ENCODE peak calls at places on chromosomes 3 and 15, in six cellular contexts. One of them, this sample, is unnamed.

GRCh38 chr3:25563601-25564000 is 101.1 kb downstream of the TOP2B start:
- DNase-seq in PC-9: no peak
- DNase-seq in RWPE1: no peak
- DNase-seq in A673: no peak
- DNase-seq in left ventricle myocardium inferior: no peak
- DNase-seq in psoas muscle: no peak
- DNase-seq in this sample: no peak

GRCh38 chr15:53836618-53837017 is 77.2 kb upstream of the WDR72 start:
- DNase-seq in PC-9: no peak
- DNase-seq in RWPE1: no peak
- DNase-seq in A673: no peak
- DNase-seq in left ventricle myocardium inferior: no peak
- DNase-seq in psoas muscle: no peak
- DNase-seq in this sample: no peak

GRCh38 chr3:169344465-169344864 is 319.0 kb downstream of the MECOM start:
- DNase-seq in PC-9: peak; percentile 55
- DNase-seq in RWPE1: peak; percentile 34
- DNase-seq in A673: no peak
- DNase-seq in left ventricle myocardium inferior: no peak
- DNase-seq in psoas muscle: no peak
- DNase-seq in this sample: no peak

GRCh38 chr3:79835701-79836100 is 67.9 kb upstream of the ROBO1 start:
- DNase-seq in PC-9: no peak
- DNase-seq in RWPE1: no peak
- DNase-seq in A673: no peak
- DNase-seq in left ventricle myocardium inferior: no peak
- DNase-seq in psoas muscle: no peak
- DNase-seq in this sample: no peak

GRCh38 chr15:51341366-51342248 is at the start of gene GLDN:
- DNase-seq in PC-9: no peak
- DNase-seq in RWPE1: no peak
- DNase-seq in A673: no peak
- DNase-seq in left ventricle myocardium inferior: peak; percentile 58
- DNase-seq in psoas muscle: peak; percentile 80
- DNase-seq in this sample: peak; percentile 77

GRCh38 chr15:41806291-41807181 is 21.4 kb upstream of the JMJD7 start:
- DNase-seq in PC-9: no peak
- DNase-seq in RWPE1: peak; percentile 98
- DNase-seq in A673: no peak
- DNase-seq in left ventricle myocardium inferior: peak; percentile 34
- DNase-seq in psoas muscle: no peak
- DNase-seq in this sample: no peak

GRCh38 chr3:66259721-66260255 is 39.0 kb downstream of the SLC25A26 start:
- DNase-seq in PC-9: no peak
- DNase-seq in RWPE1: no peak
- DNase-seq in A673: no peak
- DNase-seq in left ventricle myocardium inferior: no peak
- DNase-seq in psoas muscle: no peak
- DNase-seq in this sample: no peak

GRCh38 chr15:92101706-92102434 is 248.4 kb downstream of the SLCO3A1 start:
- DNase-seq in PC-9: no peak
- DNase-seq in RWPE1: no peak
- DNase-seq in A673: no peak
- DNase-seq in left ventricle myocardium inferior: no peak
- DNase-seq in psoas muscle: no peak
- DNase-seq in this sample: no peak

GRCh38 chr15:89052474-89052873 is 35.8 kb upstream of the ABHD2 start:
- DNase-seq in PC-9: no peak
- DNase-seq in RWPE1: no peak
- DNase-seq in A673: no peak
- DNase-seq in left ventricle myocardium inferior: no peak
- DNase-seq in psoas muscle: no peak
- DNase-seq in this sample: no peak

GRCh38 chr3:13013994-13014754 is 59.1 kb downstream of the IQSEC1 start:
- DNase-seq in PC-9: no peak
- DNase-seq in RWPE1: no peak
- DNase-seq in A673: no peak
- DNase-seq in left ventricle myocardium inferior: no peak
- DNase-seq in psoas muscle: no peak
- DNase-seq in this sample: peak; percentile 69

GRCh38 chr3:10835406-10835805 is 19.4 kb downstream of the SLC6A11 start:
- DNase-seq in PC-9: no peak
- DNase-seq in RWPE1: no peak
- DNase-seq in A673: no peak
- DNase-seq in left ventricle myocardium inferior: no peak
- DNase-seq in psoas muscle: no peak
- DNase-seq in this sample: no peak

GRCh38 chr3:123084738-123085237 is 18.0 kb downstream of the PDIA5 start:
- DNase-seq in PC-9: no peak
- DNase-seq in RWPE1: no peak
- DNase-seq in A673: no peak
- DNase-seq in left ventricle myocardium inferior: no peak
- DNase-seq in psoas muscle: no peak
- DNase-seq in this sample: no peak

GRCh38 chr3:185820973-185821758 is 3.7 kb downstream of the IGF2BP2 start:
- DNase-seq in PC-9: peak; percentile 96
- DNase-seq in RWPE1: peak; percentile 74
- DNase-seq in A673: peak; percentile 81
- DNase-seq in left ventricle myocardium inferior: no peak
- DNase-seq in psoas muscle: no peak
- DNase-seq in this sample: no peak

GRCh38 chr3:78927787-78928186 is 840.0 kb downstream of the ROBO1 start:
- DNase-seq in PC-9: no peak
- DNase-seq in RWPE1: no peak
- DNase-seq in A673: no peak
- DNase-seq in left ventricle myocardium inferior: no peak
- DNase-seq in psoas muscle: no peak
- DNase-seq in this sample: no peak

GRCh38 chr3:52090131-52090548 is 33.8 kb upstream of the DUSP7 start:
- DNase-seq in PC-9: no peak
- DNase-seq in RWPE1: peak; percentile 41
- DNase-seq in A673: peak; percentile 35
- DNase-seq in left ventricle myocardium inferior: no peak
- DNase-seq in psoas muscle: peak; percentile 67
- DNase-seq in this sample: peak; percentile 84

GRCh38 chr3:154571827-154572226 is 141.8 kb upstream of the GPR149 start:
- DNase-seq in PC-9: no peak
- DNase-seq in RWPE1: no peak
- DNase-seq in A673: peak; percentile 8
- DNase-seq in left ventricle myocardium inferior: no peak
- DNase-seq in psoas muscle: no peak
- DNase-seq in this sample: no peak
- H3K27ac ChIP-seq in PC-9: no peak overlapping the region
- H3K27ac ChIP-seq in RWPE1: no peak overlapping the region
- H3K27ac ChIP-seq in A673: no peak overlapping the region
- H3K27ac ChIP-seq in left ventricle myocardium inferior: no peak overlapping the region
- H3K27ac ChIP-seq in psoas muscle: no peak overlapping the region
- H3K27ac ChIP-seq in this sample: no peak overlapping the region

GRCh38 chr3:64943861-64944260 is 256.1 kb upstream of the ADAMTS9 start:
- DNase-seq in PC-9: no peak
- DNase-seq in RWPE1: no peak
- DNase-seq in A673: no peak
- DNase-seq in left ventricle myocardium inferior: no peak
- DNase-seq in psoas muscle: no peak
- DNase-seq in this sample: no peak
- H3K27ac ChIP-seq in PC-9: no peak overlapping the region
- H3K27ac ChIP-seq in RWPE1: no peak overlapping the region
- H3K27ac ChIP-seq in A673: no peak overlapping the region
- H3K27ac ChIP-seq in left ventricle myocardium inferior: peak overlapping the region; percentile 78
- H3K27ac ChIP-seq in psoas muscle: peak overlapping the region; percentile 46
- H3K27ac ChIP-seq in this sample: peak overlapping the region; percentile 45

GRCh38 chr3:154795046-154795445 is 285.1 kb upstream of the MME start:
- DNase-seq in PC-9: no peak
- DNase-seq in RWPE1: no peak
- DNase-seq in A673: no peak
- DNase-seq in left ventricle myocardium inferior: no peak
- DNase-seq in psoas muscle: no peak
- DNase-seq in this sample: no peak
- H3K27ac ChIP-seq in PC-9: no peak overlapping the region
- H3K27ac ChIP-seq in RWPE1: no peak overlapping the region
- H3K27ac ChIP-seq in A673: no peak overlapping the region
- H3K27ac ChIP-seq in left ventricle myocardium inferior: no peak overlapping the region
- H3K27ac ChIP-seq in psoas muscle: no peak overlapping the region
- H3K27ac ChIP-seq in this sample: no peak overlapping the region

GRCh38 chr3:177104299-177104992 is 92.8 kb downstream of the TBL1XR1 start:
- DNase-seq in PC-9: no peak
- DNase-seq in RWPE1: no peak
- DNase-seq in A673: no peak
- DNase-seq in left ventricle myocardium inferior: no peak
- DNase-seq in psoas muscle: no peak
- DNase-seq in this sample: no peak
- H3K27ac ChIP-seq in PC-9: no peak overlapping the region
- H3K27ac ChIP-seq in RWPE1: no peak overlapping the region
- H3K27ac ChIP-seq in A673: no peak overlapping the region
- H3K27ac ChIP-seq in left ventricle myocardium inferior: no peak overlapping the region
- H3K27ac ChIP-seq in psoas muscle: no peak overlapping the region
- H3K27ac ChIP-seq in this sample: no peak overlapping the region

DNA sequence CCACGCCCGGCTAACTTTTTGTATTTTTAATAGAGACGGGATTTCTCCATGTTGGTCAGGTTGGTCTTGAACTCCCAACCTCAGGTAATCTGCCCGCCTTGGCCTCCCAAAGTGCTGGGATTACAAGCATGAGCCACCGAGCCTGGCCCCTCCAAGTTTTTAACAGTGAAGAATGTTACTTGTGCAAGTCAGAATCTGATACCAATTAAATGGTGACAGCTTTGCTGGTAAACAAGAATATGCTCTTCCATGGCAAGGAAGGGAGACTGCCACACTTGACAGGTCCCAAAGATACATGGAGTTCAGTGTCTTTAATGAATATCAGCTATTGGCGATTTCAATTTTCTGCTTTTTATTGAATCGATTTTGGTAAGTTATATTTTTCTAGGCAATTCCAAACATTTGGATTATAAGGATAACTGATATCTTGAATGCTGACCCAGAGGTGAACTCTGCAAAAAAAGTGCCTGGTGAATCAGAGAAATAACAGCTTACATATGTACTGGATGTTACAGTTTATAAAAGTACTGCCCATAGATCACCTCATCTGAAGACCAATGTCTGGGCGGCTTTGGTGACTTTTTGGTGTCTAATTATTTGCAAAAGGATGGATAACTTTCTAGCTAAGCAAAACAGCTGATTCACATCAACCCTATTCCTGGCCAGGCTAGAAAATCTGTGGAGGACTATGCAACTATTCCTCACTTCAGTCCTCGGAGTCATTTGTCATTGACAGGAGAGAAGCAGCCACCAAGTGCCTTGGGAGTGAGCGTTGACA is 1.2 kb downstream of the PARP16 start:
- DNase-seq in PC-9: no peak
- DNase-seq in RWPE1: no peak
- DNase-seq in A673: no peak
- DNase-seq in left ventricle myocardium inferior: no peak
- DNase-seq in psoas muscle: no peak
- DNase-seq in this sample: no peak
- H3K27ac ChIP-seq in PC-9: no peak overlapping the region
- H3K27ac ChIP-seq in RWPE1: peak overlapping the region; percentile 91
- H3K27ac ChIP-seq in A673: peak overlapping the region; percentile 71
- H3K27ac ChIP-seq in left ventricle myocardium inferior: peak overlapping the region; percentile 96
- H3K27ac ChIP-seq in psoas muscle: peak overlapping the region; percentile 95
- H3K27ac ChIP-seq in this sample: no peak overlapping the region

DNA sequence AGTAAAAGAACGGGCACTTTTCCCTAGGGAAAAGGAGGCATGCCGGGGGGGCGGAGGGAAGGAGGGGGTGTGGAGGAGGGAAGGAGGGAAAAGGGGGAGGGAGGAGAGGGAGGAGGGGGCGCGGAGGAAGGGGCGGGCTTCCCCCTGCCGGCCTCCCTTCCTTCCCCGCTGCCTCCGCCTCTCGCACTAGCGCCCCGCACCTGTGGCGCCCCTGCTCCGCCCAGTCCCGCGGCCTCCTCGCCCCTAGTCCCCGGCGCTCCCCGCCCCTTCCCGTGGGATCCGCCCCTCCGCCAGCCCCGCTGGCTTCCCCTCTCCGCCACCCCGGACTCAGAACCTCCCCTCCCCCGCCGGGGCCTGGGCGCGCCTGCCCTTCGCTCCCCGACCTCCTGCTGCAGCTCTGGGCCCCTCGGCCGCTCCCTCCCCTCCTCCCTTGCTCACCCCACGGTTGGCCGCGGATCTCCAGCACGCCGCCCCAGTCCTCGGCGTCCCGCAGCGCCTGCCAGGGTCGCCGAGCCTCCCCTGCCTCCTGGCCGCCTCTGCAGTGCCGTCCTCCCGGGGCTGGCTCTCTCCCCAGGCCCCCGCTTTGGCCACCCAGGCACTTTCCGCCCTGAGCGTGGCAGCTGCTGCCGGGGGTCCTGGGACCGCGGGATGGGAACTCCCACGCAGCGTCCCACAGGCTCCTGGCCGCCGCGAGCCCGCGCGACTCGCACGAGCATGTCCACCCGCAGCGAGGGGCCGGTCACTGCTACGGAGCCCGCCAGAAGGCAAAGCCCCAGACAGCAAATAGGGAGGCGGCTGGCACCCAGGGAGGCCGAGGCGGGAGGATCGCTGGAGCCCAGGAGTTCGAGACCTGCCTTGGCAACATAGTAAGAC is 147.4 kb downstream of the TJP1 start:
- DNase-seq in PC-9: no peak
- DNase-seq in RWPE1: peak; percentile 45
- DNase-seq in A673: peak; percentile 57
- DNase-seq in left ventricle myocardium inferior: peak; percentile 46
- DNase-seq in psoas muscle: no peak
- DNase-seq in this sample: peak; percentile 93
- H3K27ac ChIP-seq in PC-9: no peak overlapping the region
- H3K27ac ChIP-seq in RWPE1: peak overlapping the region; percentile 14
- H3K27ac ChIP-seq in A673: no peak overlapping the region
- H3K27ac ChIP-seq in left ventricle myocardium inferior: no peak overlapping the region
- H3K27ac ChIP-seq in psoas muscle: no peak overlapping the region
- H3K27ac ChIP-seq in this sample: peak overlapping the region; percentile 80